ENCODE peak calls at places on chromosomes 12 and 14, in seven cellular contexts. S is GM23338, B is choroid plexus epithelial cell, O is Caco-2, L is heart right ventricle, Q is mucosa of descending colon, D is cardiac fibroblast. C is an unnamed sample.

GRCh38 chr12:111766608-111767361 is at the start of gene ALDH2:
- DNase-seq in L (peak), B (peak), Q (peak), O (peak), S (peak), D (peak), C (peak)

GRCh38 chr12:124732275-124733075 is 131.2 kb downstream of the SCARB1 start:
- DNase-seq in B (peak), Q (no peak), S (no peak), D (peak), O (no peak), L (no peak), C (no peak)

GRCh38 chr12:72089678-72090077 is 151.0 kb downstream of the TPH2 start:
- DNase-seq in D (no peak), S (no peak), O (no peak), Q (no peak), B (no peak), L (no peak), C (no peak)

GRCh38 chr14:71933026-71933587 is 878 bp downstream of the RGS6 start:
- DNase-seq in B (peak), O (no peak), Q (no peak), S (peak), L (no peak), D (no peak), C (no peak)

GRCh38 chr12:76470028-76470939 is 89.3 kb downstream of the OSBPL8 start:
- DNase-seq in S (no peak), B (peak), D (peak), Q (no peak), L (no peak), O (no peak), C (no peak)

GRCh38 chr14:99241314-99242035 is 30.5 kb downstream of the BCL11B start:
- DNase-seq in B (no peak), D (no peak), L (no peak), O (no peak), Q (no peak), S (no peak), C (no peak)

GRCh38 chr14:44759263-44759662 is 202.5 kb downstream of the KLHL28 start:
- DNase-seq in Q (no peak), B (no peak), L (no peak), S (no peak), O (no peak), D (no peak), C (no peak)

GRCh38 chr12:19482036-19482435 is 42.7 kb downstream of the AEBP2 start:
- DNase-seq in O (no peak), Q (no peak), L (no peak), D (no peak), S (peak), B (no peak), C (no peak)

GRCh38 chr14:38762436-38762835 is 340.6 kb downstream of the SEC23A start:
- DNase-seq in O (no peak), S (no peak), L (no peak), D (no peak), B (no peak), Q (no peak), C (no peak)

GRCh38 chr12:3250576-3250975 is 173.4 kb downstream of the TSPAN9 start:
- DNase-seq in L (peak), S (no peak), D (no peak), B (no peak), O (no peak), Q (no peak), C (no peak)

GRCh38 chr14:44135972-44136371 is 371.1 kb downstream of the FSCB start:
- DNase-seq in S (no peak), L (no peak), Q (no peak), B (no peak), O (no peak), D (no peak), C (no peak)

GRCh38 chr12:63917864-63918742 is 73.6 kb downstream of the SRGAP1 start:
- DNase-seq in D (peak), L (no peak), B (peak), S (no peak), O (peak), Q (no peak), C (no peak)

GRCh38 chr12:122523280-122523679 is 3.5 kb downstream of the RSRC2 start:
- DNase-seq in O (no peak), S (no peak), D (peak), L (no peak), Q (no peak), B (peak), C (no peak)

DNA sequence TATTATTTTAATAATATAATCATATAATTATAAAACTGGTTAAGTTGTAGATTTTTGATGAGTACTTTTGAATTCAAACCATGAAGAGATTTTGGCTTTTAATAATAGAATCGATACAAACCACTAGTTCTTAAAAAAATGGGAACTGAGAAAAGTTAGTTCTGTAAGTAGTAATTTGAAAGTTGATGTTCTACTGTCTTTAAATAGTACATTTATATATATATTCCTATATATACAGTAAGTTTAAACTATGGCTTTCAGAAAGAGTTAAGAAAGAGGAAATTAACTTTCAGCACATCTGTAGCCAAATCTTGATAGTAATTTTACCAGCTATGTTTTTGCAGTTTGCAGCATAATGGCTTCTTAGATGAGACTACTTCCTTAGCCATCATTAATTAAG is 7.8 kb downstream of the LRRK2 start:
- DNase-seq in S (no peak), B (no peak), O (no peak), L (no peak), D (no peak), Q (no peak), C (no peak)
- TF ChIP-seq CTCF in S (no peak), B (no peak), O (no peak), L (no peak), D (no peak), Q (no peak), C (no peak)

GRCh38 chr12:126027816-126028215 is 962.6 kb downstream of the AACS start:
- DNase-seq in D (no peak), S (no peak), L (no peak), O (no peak), B (no peak), Q (no peak), C (no peak)
- TF ChIP-seq CTCF in D (no peak), S (no peak), L (no peak), O (no peak), B (no peak), Q (no peak), C (no peak)

GRCh38 chr12:102513739-102514138 is 33.4 kb upstream of the IGF1 start:
- DNase-seq in O (no peak), S (peak), Q (no peak), B (peak), L (no peak), D (no peak), C (no peak)
- TF ChIP-seq CTCF in O (no peak), S (peak), Q (no peak), B (peak), L (no peak), D (no peak), C (no peak)

GRCh38 chr14:22597771-22598098 is 365 bp upstream of the ABHD4 start:
- DNase-seq in Q (no peak), S (no peak), B (peak), O (no peak), L (no peak), D (no peak), C (no peak)

GRCh38 chr14:22600027-22600426 is 1.9 kb downstream of the ABHD4 start:
- DNase-seq in Q (no peak), D (no peak), O (no peak), L (no peak), S (no peak), B (no peak), C (no peak)

GRCh38 chr14:22599349-22599748 is 1.2 kb downstream of the ABHD4 start:
- DNase-seq in D (no peak), B (no peak), O (no peak), Q (no peak), S (no peak), L (no peak), C (no peak)

GRCh38 chr14:22598099-22598895 is at the start of gene ABHD4:
- DNase-seq in L (peak), Q (peak), D (peak), B (peak), S (peak), O (peak), C (peak)

GRCh38 chr14:22598896-22599244 is 770 bp downstream of the ABHD4 start:
- DNase-seq in O (peak), L (no peak), S (peak), D (peak), B (peak), Q (no peak), C (no peak)
- TF ChIP-seq CTCF in O (peak), L (no peak), S (peak), D (peak), B (peak), Q (no peak), C (no peak)

GRCh38 chr12:43914923-43915468 is 79.1 kb downstream of the TMEM117 start:
- DNase-seq in Q (no peak), O (peak), B (peak), L (no peak), D (no peak), S (peak), C (no peak)
- TF ChIP-seq CTCF in Q (no peak), O (peak), B (peak), L (peak), D (no peak), S (peak), C (no peak)

GRCh38 chr14:96391293-96392118 is 422 bp upstream of the AK7 start:
- DNase-seq in Q (peak), O (peak), B (peak), S (peak), L (peak), D (peak), C (peak)
- TF ChIP-seq CTCF in Q (no peak), O (no peak), B (no peak), S (no peak), L (no peak), D (no peak), C (no peak)

C was measured in mesothelial cell of epicardium.